ENCODE peak calls at places on chromosomes 2 and 18, in seven cellular contexts. A is A172; D is NCI-H1417; T is renal cortical epithelial cell; Q is OCI-M1; X is CD4-positive, alpha-beta T cell; W is activated T-helper 1 cell treated with Interleukin-2 at 50 U/mL for 16 hours. B is an unnamed sample.

GRCh38 chr2:182982934-182983333 is 55.3 kb downstream of the NCKAP1 start:
- DNase-seq in A (no peak), D (no peak), T (no peak), Q (no peak), X (no peak), W (no peak), B (no peak)

GRCh38 chr2:238895361-238895882 is 47.5 kb downstream of the TWIST2 start:
- DNase-seq in A (no peak), D (no peak), T (no peak), Q (no peak), X (no peak), W (no peak), B (no peak)

GRCh38 chr2:20634430-20635095 is 16.3 kb downstream of the HS1BP3 start:
- DNase-seq in A (peak), D (peak), T (no peak), Q (no peak), X (no peak), W (no peak), B (peak)

GRCh38 chr2:40658917-40659316 is 207.0 kb upstream of the SLC8A1 start:
- DNase-seq in A (peak), D (no peak), T (peak), Q (peak), X (no peak), W (no peak), B (peak)

GRCh38 chr18:13892098-13892497 is 23.2 kb downstream of the MC2R start:
- DNase-seq in A (no peak), D (no peak), T (no peak), Q (no peak), X (no peak), W (no peak), B (no peak)

GRCh38 chr2:160209457-160209856 is 9.4 kb upstream of the ITGB6 start:
- DNase-seq in A (peak), D (no peak), T (peak), Q (no peak), X (no peak), W (no peak), B (peak)

GRCh38 chr18:5197032-5197434 is at the start of gene AKAIN1:
- DNase-seq in A (no peak), D (peak), T (no peak), Q (no peak), X (no peak), W (no peak), B (peak)

GRCh38 chr2:70708376-70709199 is 59.4 kb downstream of the ADD2 start:
- DNase-seq in A (peak), D (no peak), T (no peak), Q (peak), X (no peak), W (no peak), B (no peak)

GRCh38 chr2:203960791-203961190 is 24.2 kb downstream of the ICOS start:
- DNase-seq in A (no peak), D (no peak), T (no peak), Q (no peak), X (no peak), W (no peak), B (no peak)

GRCh38 chr2:241857041-241857541 is 1.6 kb downstream of the PDCD1 start:
- DNase-seq in A (no peak), D (no peak), T (no peak), Q (no peak), X (no peak), W (no peak), B (no peak)

GRCh38 chr2:32342811-32343210 is 14.0 kb upstream of the BIRC6 start:
- DNase-seq in A (peak), D (no peak), T (no peak), Q (no peak), X (no peak), W (no peak), B (no peak)

GRCh38 chr2:133400411-133400810 is 167.9 kb downstream of the NCKAP5 start:
- DNase-seq in A (no peak), D (no peak), T (no peak), Q (no peak), X (no peak), W (no peak), B (no peak)

GRCh38 chr2:28445448-28446258 is 50.2 kb upstream of the PLB1 start:
- DNase-seq in A (peak), D (no peak), T (peak), Q (no peak), X (no peak), W (no peak), B (peak)

GRCh38 chr18:55657572-55658331 is 69.8 kb upstream of the TCF4 start:
- DNase-seq in A (no peak), D (no peak), T (no peak), Q (no peak), X (no peak), W (no peak), B (no peak)

GRCh38 chr2:7053650-7054262 is 136.5 kb downstream of the RNF144A start:
- DNase-seq in A (no peak), D (peak), T (no peak), Q (no peak), X (no peak), W (no peak), B (no peak)

GRCh38 chr2:16553222-16553621 is 112.4 kb downstream of the CYRIA start:
- DNase-seq in A (peak), D (peak), T (peak), Q (peak), X (no peak), W (no peak), B (no peak)

GRCh38 chr2:64679673-64680425 is 26.1 kb upstream of the SERTAD2 start:
- DNase-seq in A (no peak), D (no peak), T (no peak), Q (no peak), X (no peak), W (no peak), B (no peak)

GRCh38 chr18:64330976-64331375 is 182.1 kb upstream of the LINC00305 start:
- DNase-seq in A (no peak), D (peak), T (no peak), Q (no peak), X (no peak), W (no peak), B (no peak)

GRCh38 chr2:18619091-18619490 is 29.7 kb upstream of the NT5C1B start:
- DNase-seq in A (no peak), D (no peak), T (peak), Q (no peak), X (no peak), W (no peak), B (no peak)

GRCh38 chr2:29509397-29509796 is 394.2 kb downstream of the CLIP4 start:
- DNase-seq in A (no peak), D (no peak), T (peak), Q (no peak), X (no peak), W (no peak), B (no peak)

GRCh38 chr2:105804266-105804665 is 59.6 kb downstream of the NCK2 start:
- DNase-seq in A (peak), D (peak), T (no peak), Q (no peak), X (no peak), W (no peak), B (no peak)

GRCh38 chr2:58215429-58215828 is 25.7 kb downstream of the FANCL start:
- DNase-seq in A (no peak), D (peak), T (no peak), Q (no peak), X (no peak), W (no peak), B (no peak)

GRCh38 chr18:54742654-54743053 is 85.6 kb upstream of the RAB27B start:
- DNase-seq in A (peak), D (peak), T (peak), Q (no peak), X (no peak), W (no peak), B (no peak)